ENCODE peak calls at places on chromosomes 1 and 21, in seven cellular contexts. One of them, this sample, is unnamed. For H3K4me1, the result is how much of the 10 kb centered on the place peaks cover.

GRCh38 chr1:12309783-12310742 is 80.2 kb downstream of the VPS13D start:
- DNase-seq in adrenal gland: no peak
- DNase-seq in lower lobe of right lung: no peak
- DNase-seq in heart left ventricle: no peak
- DNase-seq in suprapubic skin: no peak
- DNase-seq in PC-3: no peak
- DNase-seq in uterus: no peak
- DNase-seq in this sample: no peak

GRCh38 chr1:16088996-16089395 is 15.5 kb upstream of the FAM131C start:
- DNase-seq in adrenal gland: no peak
- DNase-seq in lower lobe of right lung: no peak
- DNase-seq in heart left ventricle: no peak
- DNase-seq in suprapubic skin: no peak
- DNase-seq in PC-3: peak
- DNase-seq in uterus: no peak
- DNase-seq in this sample: peak

GRCh38 chr1:67004176-67004575 is 49.8 kb downstream of the SLC35D1 start:
- DNase-seq in adrenal gland: no peak
- DNase-seq in lower lobe of right lung: no peak
- DNase-seq in heart left ventricle: no peak
- DNase-seq in suprapubic skin: no peak
- DNase-seq in PC-3: no peak
- DNase-seq in uterus: no peak
- DNase-seq in this sample: no peak

GRCh38 chr1:182441719-182442118 is 8.2 kb upstream of the RGSL1 start:
- DNase-seq in adrenal gland: no peak
- DNase-seq in lower lobe of right lung: no peak
- DNase-seq in heart left ventricle: no peak
- DNase-seq in suprapubic skin: no peak
- DNase-seq in PC-3: no peak
- DNase-seq in uterus: no peak
- DNase-seq in this sample: no peak

GRCh38 chr1:94993931-94994645 is 67.2 kb upstream of the CNN3 start:
- DNase-seq in adrenal gland: no peak
- DNase-seq in lower lobe of right lung: no peak
- DNase-seq in heart left ventricle: no peak
- DNase-seq in suprapubic skin: no peak
- DNase-seq in PC-3: peak
- DNase-seq in uterus: no peak
- DNase-seq in this sample: no peak

GRCh38 chr21:29175408-29176147 is 45.1 kb downstream of the MAP3K7CL start:
- DNase-seq in adrenal gland: no peak
- DNase-seq in lower lobe of right lung: no peak
- DNase-seq in heart left ventricle: no peak
- DNase-seq in suprapubic skin: no peak
- DNase-seq in PC-3: peak
- DNase-seq in uterus: no peak
- DNase-seq in this sample: no peak

GRCh38 chr1:11053758-11054137 is 6.1 kb downstream of the SRM start:
- DNase-seq in adrenal gland: no peak
- DNase-seq in lower lobe of right lung: peak
- DNase-seq in heart left ventricle: no peak
- DNase-seq in suprapubic skin: no peak
- DNase-seq in PC-3: no peak
- DNase-seq in uterus: no peak
- DNase-seq in this sample: peak

GRCh38 chr1:21663951-21664805 is 5.0 kb downstream of the RAP1GAP start:
- DNase-seq in adrenal gland: peak
- DNase-seq in lower lobe of right lung: no peak
- DNase-seq in heart left ventricle: peak
- DNase-seq in suprapubic skin: peak
- DNase-seq in PC-3: no peak
- DNase-seq in uterus: peak
- DNase-seq in this sample: peak

GRCh38 chr1:24640288-24640687 is 2.8 kb upstream of the SRRM1 start:
- DNase-seq in adrenal gland: peak
- DNase-seq in lower lobe of right lung: no peak
- DNase-seq in heart left ventricle: no peak
- DNase-seq in suprapubic skin: no peak
- DNase-seq in PC-3: no peak
- DNase-seq in uterus: peak
- DNase-seq in this sample: no peak

GRCh38 chr21:24852610-24853195 is 754.6 kb downstream of the MRPL39 start:
- DNase-seq in adrenal gland: no peak
- DNase-seq in lower lobe of right lung: no peak
- DNase-seq in heart left ventricle: no peak
- DNase-seq in suprapubic skin: no peak
- DNase-seq in PC-3: peak
- DNase-seq in uterus: no peak
- DNase-seq in this sample: no peak

DNA sequence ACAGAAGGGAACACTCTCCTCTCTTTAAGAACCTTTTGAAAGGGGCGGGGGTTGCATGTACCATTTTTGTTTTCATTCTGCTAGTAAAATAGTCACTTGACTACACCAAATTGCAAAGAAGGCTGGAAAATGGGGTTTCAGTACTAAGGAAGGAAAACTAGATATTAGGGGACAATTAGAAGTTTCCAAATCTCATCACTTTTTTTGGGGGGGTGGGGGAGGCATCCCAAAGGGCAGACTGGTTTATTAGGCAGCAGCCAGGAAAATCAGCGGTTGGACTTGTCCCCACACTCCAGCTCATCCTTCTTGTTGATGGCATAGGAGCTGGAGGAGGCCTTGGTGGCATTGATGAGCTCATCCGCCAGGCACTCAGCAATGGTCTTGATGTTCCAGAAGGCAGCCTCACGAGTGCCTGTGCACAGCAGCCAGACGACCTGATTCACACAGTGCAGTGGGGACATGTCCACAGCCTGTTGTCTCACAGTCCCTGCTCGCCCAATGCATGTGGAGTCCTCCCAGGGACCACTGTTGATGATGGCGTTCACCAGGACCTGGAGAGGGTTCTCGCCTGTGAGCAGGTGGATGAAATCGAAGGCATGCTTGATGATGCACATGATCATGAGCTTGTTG is 1.7 kb upstream of the TMEM50B start:
- DNase-seq in adrenal gland: peak
- DNase-seq in lower lobe of right lung: no peak
- DNase-seq in heart left ventricle: no peak
- DNase-seq in suprapubic skin: no peak
- DNase-seq in PC-3: no peak
- DNase-seq in uterus: no peak
- DNase-seq in this sample: no peak
- H3K4me3 ChIP-seq in adrenal gland: no peak
- H3K4me3 ChIP-seq in lower lobe of right lung: no peak
- H3K4me3 ChIP-seq in heart left ventricle: no peak
- H3K4me3 ChIP-seq in suprapubic skin: no peak
- H3K4me3 ChIP-seq in PC-3: no peak
- H3K4me3 ChIP-seq in uterus: no peak
- H3K4me3 ChIP-seq in this sample: no peak

GRCh38 chr1:116877369-116877768 is 32.3 kb upstream of the PTGFRN start:
- DNase-seq in adrenal gland: no peak
- DNase-seq in lower lobe of right lung: no peak
- DNase-seq in heart left ventricle: no peak
- DNase-seq in suprapubic skin: no peak
- DNase-seq in PC-3: no peak
- DNase-seq in uterus: no peak
- DNase-seq in this sample: no peak

GRCh38 chr1:116881879-116882520 is 27.7 kb upstream of the PTGFRN start:
- DNase-seq in adrenal gland: peak
- DNase-seq in lower lobe of right lung: peak
- DNase-seq in heart left ventricle: no peak
- DNase-seq in suprapubic skin: no peak
- DNase-seq in PC-3: peak
- DNase-seq in uterus: peak
- DNase-seq in this sample: no peak

GRCh38 chr1:116880952-116881351 is 28.8 kb upstream of the PTGFRN start:
- DNase-seq in adrenal gland: no peak
- DNase-seq in lower lobe of right lung: no peak
- DNase-seq in heart left ventricle: peak
- DNase-seq in suprapubic skin: no peak
- DNase-seq in PC-3: no peak
- DNase-seq in uterus: peak
- DNase-seq in this sample: no peak

GRCh38 chr1:116878804-116879477 is 30.8 kb upstream of the PTGFRN start:
- DNase-seq in adrenal gland: no peak
- DNase-seq in lower lobe of right lung: no peak
- DNase-seq in heart left ventricle: peak
- DNase-seq in suprapubic skin: no peak
- DNase-seq in PC-3: peak
- DNase-seq in uterus: peak
- DNase-seq in this sample: peak

DNA sequence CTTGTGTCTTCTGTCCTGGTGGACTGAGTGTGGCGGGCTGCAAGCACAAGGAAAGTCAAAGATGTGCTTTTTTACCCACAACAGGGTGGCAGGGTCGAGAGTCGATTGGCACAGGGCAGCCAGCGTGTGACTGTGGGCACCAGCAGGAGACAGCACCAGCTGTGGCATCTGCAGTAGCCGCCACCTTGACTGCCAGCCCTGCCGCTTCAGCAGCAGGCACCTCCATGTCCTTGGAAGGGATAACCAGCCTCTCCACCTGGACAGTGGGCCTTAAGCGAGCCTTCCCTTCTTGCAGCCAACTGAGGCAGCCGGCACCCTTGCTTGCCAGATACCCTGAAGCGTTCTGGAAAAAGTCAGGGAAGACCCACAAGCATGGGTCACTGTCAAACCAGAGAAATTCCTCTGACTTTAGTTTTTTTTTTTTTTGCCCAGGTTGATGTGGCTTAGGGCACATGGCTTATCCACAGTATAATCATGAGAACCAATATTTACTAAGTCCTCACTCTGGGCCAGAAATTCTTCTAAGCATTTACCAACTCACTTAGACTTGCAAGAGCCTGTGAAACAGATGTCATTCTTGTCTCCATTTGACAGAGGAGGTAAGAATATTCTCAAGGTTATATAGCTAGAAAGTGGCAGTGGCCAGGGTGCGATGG is 30.1 kb upstream of the PTGFRN start:
- DNase-seq in adrenal gland: no peak
- DNase-seq in lower lobe of right lung: no peak
- DNase-seq in heart left ventricle: no peak
- DNase-seq in suprapubic skin: no peak
- DNase-seq in PC-3: no peak
- DNase-seq in uterus: no peak
- DNase-seq in this sample: no peak
- H3K4me1 ChIP-seq in adrenal gland: under half
- H3K4me1 ChIP-seq in lower lobe of right lung: under half
- H3K4me1 ChIP-seq in heart left ventricle: under half
- H3K4me1 ChIP-seq in suprapubic skin: half or more
- H3K4me1 ChIP-seq in PC-3: under half
- H3K4me1 ChIP-seq in uterus: under half
- H3K4me1 ChIP-seq in this sample: under half

GRCh38 chr1:241356519-241357365 is at the start of gene RGS7:
- DNase-seq in adrenal gland: peak
- DNase-seq in lower lobe of right lung: peak
- DNase-seq in heart left ventricle: peak
- DNase-seq in suprapubic skin: no peak
- DNase-seq in PC-3: no peak
- DNase-seq in uterus: peak
- DNase-seq in this sample: peak
- H3K27ac ChIP-seq in adrenal gland: no peak
- H3K27ac ChIP-seq in lower lobe of right lung: no peak
- H3K27ac ChIP-seq in heart left ventricle: no peak
- H3K27ac ChIP-seq in suprapubic skin: no peak
- H3K27ac ChIP-seq in PC-3: no peak
- H3K27ac ChIP-seq in uterus: no peak
- H3K27ac ChIP-seq in this sample: no peak

GRCh38 chr1:62725255-62725654 is 37.1 kb upstream of the DOCK7 start:
- DNase-seq in adrenal gland: no peak
- DNase-seq in lower lobe of right lung: no peak
- DNase-seq in heart left ventricle: no peak
- DNase-seq in suprapubic skin: no peak
- DNase-seq in PC-3: no peak
- DNase-seq in uterus: no peak
- DNase-seq in this sample: no peak

GRCh38 chr1:62725981-62726588 is 37.9 kb upstream of the DOCK7 start:
- DNase-seq in adrenal gland: no peak
- DNase-seq in lower lobe of right lung: no peak
- DNase-seq in heart left ventricle: no peak
- DNase-seq in suprapubic skin: no peak
- DNase-seq in PC-3: no peak
- DNase-seq in uterus: no peak
- DNase-seq in this sample: no peak

GRCh38 chr1:62728963-62729362 is 40.8 kb upstream of the DOCK7 start:
- DNase-seq in adrenal gland: no peak
- DNase-seq in lower lobe of right lung: no peak
- DNase-seq in heart left ventricle: no peak
- DNase-seq in suprapubic skin: no peak
- DNase-seq in PC-3: no peak
- DNase-seq in uterus: no peak
- DNase-seq in this sample: no peak

GRCh38 chr1:62724430-62724829 is 36.2 kb upstream of the DOCK7 start:
- DNase-seq in adrenal gland: no peak
- DNase-seq in lower lobe of right lung: no peak
- DNase-seq in heart left ventricle: no peak
- DNase-seq in suprapubic skin: no peak
- DNase-seq in PC-3: no peak
- DNase-seq in uterus: no peak
- DNase-seq in this sample: no peak

DNA sequence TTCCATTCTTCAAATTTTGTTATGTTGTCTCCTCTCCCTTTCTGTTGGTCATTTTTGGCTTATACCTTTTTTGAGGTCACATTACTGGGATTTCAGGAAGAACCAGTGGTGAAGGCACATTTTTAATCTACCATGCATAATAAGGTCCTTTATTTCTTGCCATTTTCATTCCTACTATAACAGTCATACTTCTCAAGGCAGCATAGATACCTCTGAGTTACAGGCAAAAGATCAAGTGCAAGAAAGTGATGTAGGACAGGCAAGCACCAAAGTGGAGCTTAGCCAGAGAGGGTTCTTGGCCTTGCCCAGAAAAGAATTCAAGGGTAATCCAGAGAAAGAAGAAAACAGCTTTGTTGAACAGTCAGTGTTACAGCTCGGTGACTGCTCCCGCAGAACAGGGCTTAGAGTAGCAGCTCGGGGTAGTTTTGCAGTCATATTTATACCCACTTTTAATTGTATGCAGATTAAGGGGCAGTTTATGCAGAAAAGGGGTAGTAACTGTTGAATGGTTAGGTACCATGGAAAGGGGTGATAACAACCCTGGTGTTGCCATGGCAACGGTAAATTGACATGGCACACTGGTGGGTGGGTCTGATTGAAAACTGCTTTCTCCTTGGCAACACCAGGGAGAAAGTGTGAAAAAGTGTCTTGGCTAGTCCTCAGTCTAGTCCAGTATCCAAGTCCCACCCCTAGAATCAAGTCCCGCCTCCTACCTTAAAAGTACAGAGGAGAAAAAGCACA is 39.6 kb upstream of the DOCK7 start:
- DNase-seq in adrenal gland: no peak
- DNase-seq in lower lobe of right lung: no peak
- DNase-seq in heart left ventricle: no peak
- DNase-seq in suprapubic skin: no peak
- DNase-seq in PC-3: no peak
- DNase-seq in uterus: no peak
- DNase-seq in this sample: no peak
- H3K4me3 ChIP-seq in adrenal gland: no peak
- H3K4me3 ChIP-seq in lower lobe of right lung: no peak
- H3K4me3 ChIP-seq in heart left ventricle: no peak
- H3K4me3 ChIP-seq in suprapubic skin: no peak
- H3K4me3 ChIP-seq in PC-3: no peak
- H3K4me3 ChIP-seq in uterus: no peak
- H3K4me3 ChIP-seq in this sample: no peak